ENCODE peak calls at places on chromosome 19, in seven cellular contexts. Z is stomach; B is AG04450; V is ovary; A is CD8-positive, alpha-beta T cell; M is iPS DF 6.9; K is H1. N is an unnamed sample.

GRCh38 chr19:42683917-42684513 is 56.3 kb downstream of the PSG3 start:
- DNase-seq in Z (no peak), V (no peak), K (no peak), A (no peak), B (no peak), M (peak; percentile 13), N (no peak)

GRCh38 chr19:43691755-43692154 is 21.8 kb upstream of the PLAUR start:
- DNase-seq in K (no peak), A (no peak), B (no peak), Z (no peak), M (no peak), V (no peak), N (no peak)

GRCh38 chr19:52653161-52653560 is 15.0 kb upstream of the ZNF83 start:
- DNase-seq in M (no peak), V (no peak), B (no peak), A (no peak), K (no peak), Z (no peak), N (no peak)

GRCh38 chr19:55386515-55386947 is 799 bp downstream of the RPL28 start:
- DNase-seq in B (no peak), M (no peak), K (no peak), V (no peak), Z (no peak), A (no peak), N (no peak)

GRCh38 chr19:45205810-45206209 is 27.2 kb downstream of the BLOC1S3 start:
- DNase-seq in V (no peak), K (no peak), A (no peak), B (no peak), M (no peak), Z (no peak), N (no peak)

GRCh38 chr19:438416-438958 is 22.3 kb downstream of the SHC2 start:
- DNase-seq in K (no peak), B (no peak), Z (no peak), V (no peak), M (no peak), A (no peak), N (no peak)

GRCh38 chr19:44176590-44176989 is 11.7 kb downstream of the ZNF226 start:
- DNase-seq in Z (no peak), K (no peak), M (no peak), B (no peak), V (no peak), A (no peak), N (no peak)

GRCh38 chr19:48735031-48735615 is 5.3 kb downstream of the RASIP1 start:
- DNase-seq in B (no peak), A (no peak), M (no peak), Z (no peak), K (no peak), V (no peak), N (no peak)

GRCh38 chr19:44202470-44202869 is 9.9 kb upstream of the ZNF227 start:
- DNase-seq in Z (no peak), B (no peak), K (no peak), A (no peak), M (no peak), V (no peak), N (no peak)

GRCh38 chr19:51181913-51182419 is 39.9 kb downstream of the SIGLEC7 start:
- DNase-seq in B (no peak), Z (no peak), K (peak; percentile 54), M (peak; percentile 13), A (no peak), V (no peak), N (peak; percentile 65)

DNA sequence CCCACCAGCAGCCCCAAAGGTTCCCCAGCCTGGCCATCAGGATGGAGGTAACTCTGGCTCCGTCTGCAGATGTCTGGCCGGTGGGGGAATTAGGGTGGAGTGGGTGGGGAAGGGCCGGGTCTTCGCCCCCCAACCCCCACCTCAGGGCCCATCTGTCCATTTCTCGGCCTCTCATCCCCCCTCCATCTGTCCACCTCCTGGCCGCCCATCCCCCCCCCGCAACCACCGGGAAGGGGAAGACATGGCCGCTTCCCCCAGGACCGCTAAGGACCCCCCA is 833 bp downstream of the LRFN1 start:
- DNase-seq in B (no peak), M (no peak), K (no peak), V (no peak), A (no peak), Z (no peak), N (no peak)
- H3K27ac ChIP-seq in B (no peak overlapping the region), M (no peak overlapping the region), K (no peak overlapping the region), V (no peak overlapping the region), A (no peak overlapping the region), Z (no peak overlapping the region), N (peak overlapping the region; percentile 26)

GRCh38 chr19:8618751-8619150 is 8.2 kb upstream of the ADAMTS10 start:
- DNase-seq in K (no peak), A (no peak), V (no peak), Z (no peak), B (no peak), M (no peak), N (no peak)
- H3K27ac ChIP-seq in K (no peak overlapping the region), A (no peak overlapping the region), V (no peak overlapping the region), Z (no peak overlapping the region), B (no peak overlapping the region), M (no peak overlapping the region), N (no peak overlapping the region)

DNA sequence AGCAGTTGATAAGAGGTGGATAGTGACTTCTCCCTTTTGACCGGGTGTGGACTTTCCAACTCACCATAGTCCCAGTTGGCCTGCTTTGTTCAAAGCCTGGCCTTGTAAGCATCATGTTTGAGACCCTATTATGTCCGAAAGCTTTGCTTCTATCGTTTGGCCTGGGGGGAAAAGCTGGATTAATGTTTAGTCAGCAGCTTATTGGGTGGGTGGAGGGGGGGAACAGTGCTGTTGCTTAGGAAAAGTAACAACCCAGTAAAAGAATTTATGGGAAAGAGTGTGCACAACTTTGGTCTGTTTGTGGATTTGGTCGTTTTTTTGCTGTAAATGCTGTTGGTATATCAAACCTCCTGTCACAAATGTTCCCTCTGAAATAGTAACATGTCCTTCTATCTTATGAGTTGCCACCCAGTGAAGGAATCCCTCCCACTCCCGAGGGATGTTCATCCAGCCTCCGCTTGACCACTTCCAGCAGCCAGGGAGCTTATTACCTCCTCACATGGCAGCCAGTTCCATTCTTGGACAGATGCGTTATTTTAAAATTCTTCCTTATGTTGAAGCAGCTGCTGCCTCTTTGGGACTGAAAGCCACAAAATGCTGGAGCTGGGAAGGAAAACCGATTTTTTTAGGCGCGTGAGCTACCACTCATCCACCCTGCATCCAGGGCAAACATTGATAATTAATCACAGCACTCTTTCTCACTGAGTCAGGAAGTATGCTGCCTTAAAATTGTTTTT is 10.5 kb downstream of the SAMD4B start:
- DNase-seq in Z (no peak), A (no peak), M (no peak), V (no peak), K (no peak), B (no peak), N (no peak)
- H3K27ac ChIP-seq in Z (no peak overlapping the region), A (no peak overlapping the region), M (no peak overlapping the region), V (no peak overlapping the region), K (no peak overlapping the region), B (no peak overlapping the region), N (peak overlapping the region; percentile 99)

GRCh38 chr19:19083413-19084178 is 19.8 kb downstream of the SLC25A42 start:
- DNase-seq in A (no peak), V (no peak), Z (no peak), K (no peak), M (no peak), B (no peak), N (no peak)

GRCh38 chr19:19077103-19077502 is 13.3 kb downstream of the SLC25A42 start:
- DNase-seq in K (no peak), M (no peak), V (no peak), A (no peak), Z (no peak), B (no peak), N (no peak)

GRCh38 chr19:19078801-19079200 is 15.0 kb downstream of the SLC25A42 start:
- DNase-seq in V (no peak), A (no peak), M (no peak), K (no peak), B (no peak), Z (no peak), N (no peak)

GRCh38 chr19:19079571-19079970 is 15.8 kb downstream of the SLC25A42 start:
- DNase-seq in V (no peak), Z (no peak), M (no peak), B (no peak), A (no peak), K (no peak), N (no peak)

GRCh38 chr19:19081642-19082151 is 17.9 kb downstream of the SLC25A42 start:
- DNase-seq in M (no peak), K (no peak), A (no peak), V (no peak), Z (no peak), B (no peak), N (no peak)
- H3K27ac ChIP-seq in M (no peak overlapping the region), K (no peak overlapping the region), A (no peak overlapping the region), V (no peak overlapping the region), Z (no peak overlapping the region), B (no peak overlapping the region), N (no peak overlapping the region)

DNA sequence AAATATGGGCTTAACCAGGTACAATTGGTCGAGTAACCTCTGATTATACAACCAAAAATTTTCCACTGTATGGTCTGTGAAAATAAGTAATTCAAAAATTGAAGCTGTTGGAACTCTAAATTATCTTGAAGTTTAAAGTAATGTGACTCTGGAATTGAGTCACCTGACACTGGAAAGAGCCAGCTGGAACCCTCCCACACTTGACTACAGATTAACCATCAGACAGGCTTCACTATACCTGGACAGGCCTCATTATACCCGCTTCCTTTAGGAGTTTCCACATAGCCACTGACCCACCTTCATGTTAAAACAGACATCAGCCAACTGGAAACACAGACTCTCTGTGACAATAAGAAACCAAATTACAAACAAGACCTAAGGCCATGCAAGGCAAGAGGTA is 1.3 kb downstream of the ZNF433 start:
- DNase-seq in A (no peak), K (no peak), V (no peak), Z (no peak), M (no peak), B (no peak), N (no peak)
- H3K27ac ChIP-seq in A (no peak overlapping the region), K (no peak overlapping the region), V (no peak overlapping the region), Z (no peak overlapping the region), M (no peak overlapping the region), B (no peak overlapping the region), N (no peak overlapping the region)

DNA sequence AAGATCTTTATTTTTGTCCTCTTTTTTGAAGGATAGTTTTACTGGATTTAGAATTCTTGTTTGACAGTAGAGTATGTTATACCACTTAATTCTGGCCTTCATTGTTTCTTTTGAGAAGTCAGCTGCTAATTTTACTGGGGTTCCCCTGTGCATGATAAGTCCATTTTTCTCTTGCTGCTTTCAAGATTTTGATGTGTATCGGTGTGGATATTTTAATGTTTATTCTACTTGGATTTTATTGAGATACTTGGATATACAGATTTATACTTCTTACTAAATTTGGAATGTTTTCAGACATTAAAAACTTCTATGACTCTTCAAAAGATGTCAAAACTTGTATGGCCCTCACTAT is 86.9 kb downstream of the URI1 start:
- DNase-seq in A (no peak), B (no peak), K (no peak), V (no peak), M (no peak), Z (no peak), N (no peak)
- H3K27ac ChIP-seq in A (no peak overlapping the region), B (no peak overlapping the region), K (no peak overlapping the region), V (no peak overlapping the region), M (no peak overlapping the region), Z (no peak overlapping the region), N (no peak overlapping the region)

N was measured in dorsolateral prefrontal cortex.